ENCODE peak calls at places on chromosomes 16 and 17, in ten cellular contexts. T is GM23338, K is right cardiac atrium, S is endothelial cell of umbilical vein, M is tibial nerve, V is upper lobe of right lung, I is heart right ventricle, W is psoas muscle, L is GM12878, P is DND-41. Q is an unnamed sample. For H3K4me1, the result is how much of the 10 kb centered on the place peaks cover.

GRCh38 chr16:66604376-66605176 is at the start of gene CMTM3:
- DNase-seq in T (peak), K (peak), S (peak), M (peak), V (peak), I (peak), W (peak), L (no peak), P (peak), Q (peak)

GRCh38 chr17:42675348-42675983 is 1.3 kb downstream of the PLEKHH3 start:
- DNase-seq in T (peak), K (peak), S (no peak), M (no peak), V (peak), I (peak), W (peak), L (no peak), P (no peak), Q (no peak)

GRCh38 chr17:14112407-14112806 is 43.1 kb downstream of the COX10 start:
- DNase-seq in T (no peak), K (no peak), S (no peak), M (no peak), V (no peak), I (no peak), W (no peak), L (no peak), P (no peak), Q (no peak)

GRCh38 chr16:48393843-48394703 is 8.9 kb upstream of the SIAH1 start:
- DNase-seq in T (no peak), K (no peak), S (no peak), M (peak), V (no peak), I (no peak), W (peak), L (no peak), P (no peak), Q (no peak)

GRCh38 chr17:38672788-38673713 is 1.7 kb downstream of the EPOP start:
- DNase-seq in T (peak), K (no peak), S (no peak), M (no peak), V (no peak), I (no peak), W (no peak), L (no peak), P (no peak), Q (no peak)

GRCh38 chr17:73005360-73005759 is 87.1 kb downstream of the SLC39A11 start:
- DNase-seq in T (no peak), K (no peak), S (no peak), M (no peak), V (no peak), I (no peak), W (no peak), L (no peak), P (no peak), Q (no peak)

GRCh38 chr17:64615025-64615677 is 47.0 kb downstream of the SMURF2 start:
- DNase-seq in T (peak), K (no peak), S (peak), M (no peak), V (no peak), I (no peak), W (no peak), L (no peak), P (no peak), Q (no peak)

GRCh38 chr16:68760671-68761275 is 23.7 kb downstream of the CDH1 start:
- DNase-seq in T (no peak), K (no peak), S (no peak), M (no peak), V (no peak), I (no peak), W (no peak), L (peak), P (no peak), Q (no peak)

GRCh38 chr16:56885446-56886162 is 20.6 kb downstream of the SLC12A3 start:
- DNase-seq in T (no peak), K (peak), S (no peak), M (no peak), V (no peak), I (no peak), W (no peak), L (no peak), P (no peak), Q (no peak)

GRCh38 chr17:1125775-1126120 is 54.0 kb downstream of the ABR start:
- DNase-seq in T (no peak), K (no peak), S (no peak), M (no peak), V (no peak), I (no peak), W (no peak), L (no peak), P (no peak), Q (no peak)

GRCh38 chr16:87740909-87741424 is 24.8 kb downstream of the KLHDC4 start:
- DNase-seq in T (no peak), K (peak), S (no peak), M (no peak), V (no peak), I (peak), W (no peak), L (no peak), P (no peak), Q (no peak)

GRCh38 chr16:51399908-51400670 is 249.0 kb upstream of the SALL1 start:
- DNase-seq in T (no peak), K (no peak), S (no peak), M (no peak), V (no peak), I (no peak), W (no peak), L (no peak), P (no peak), Q (no peak)

GRCh38 chr16:30658731-30659506 is 688 bp downstream of the FBRS start:
- DNase-seq in T (peak), K (peak), S (no peak), M (peak), V (peak), I (peak), W (peak), L (peak), P (peak), Q (no peak)

GRCh38 chr16:89232107-89232506 is 14.6 kb downstream of the ZNF778 start:
- DNase-seq in T (no peak), K (no peak), S (no peak), M (no peak), V (no peak), I (no peak), W (no peak), L (no peak), P (no peak), Q (no peak)

DNA sequence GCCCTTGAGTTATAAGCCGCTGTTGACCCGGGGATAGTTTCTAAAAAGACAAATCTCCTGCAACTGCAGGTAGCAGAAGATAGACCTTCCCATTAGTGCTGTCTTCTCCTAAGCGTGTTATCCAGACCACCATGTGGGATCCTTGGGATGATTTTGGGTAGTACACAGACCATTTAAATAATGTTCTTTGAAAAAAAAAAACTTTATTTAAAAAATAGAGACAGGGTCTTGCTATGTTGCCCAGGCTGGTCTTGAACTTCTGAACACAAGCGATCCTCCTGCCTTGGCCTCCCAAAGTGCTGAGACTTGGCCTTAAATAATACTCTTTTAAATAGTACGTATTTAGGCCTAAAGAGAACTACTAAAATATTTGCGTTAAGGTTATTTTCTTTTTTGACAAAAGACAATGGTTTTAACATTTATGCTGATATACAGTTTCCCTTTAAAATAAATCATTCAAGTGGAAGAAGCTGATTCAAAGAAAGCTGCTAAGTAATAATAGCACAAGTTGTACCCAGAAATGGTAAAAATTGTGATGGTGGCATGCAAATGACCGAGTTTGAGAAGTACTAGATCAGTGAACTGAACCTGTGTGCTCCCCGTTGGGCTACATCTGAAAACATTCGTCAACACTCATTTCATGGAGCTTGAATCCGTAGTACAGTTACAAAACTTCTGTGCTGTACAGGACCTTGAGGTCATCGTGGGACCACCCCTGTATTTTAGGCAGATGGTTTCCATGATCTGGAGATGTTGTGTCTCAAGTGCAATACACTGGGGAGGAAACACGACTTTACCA is 24.0 kb downstream of the SMARCE1 start:
- DNase-seq in T (no peak), K (no peak), S (no peak), M (no peak), V (no peak), I (no peak), W (no peak), L (no peak), P (no peak), Q (no peak)
- H3K4me1 ChIP-seq in T (under half), K (under half), S (under half), M (under half), V (under half), I (under half), W (under half), L (under half), P (under half), Q (half or more)

GRCh38 chr17:80649672-80650338 is 105.2 kb downstream of the RPTOR start:
- DNase-seq in T (peak), K (peak), S (peak), M (peak), V (no peak), I (peak), W (peak), L (no peak), P (peak), Q (peak)
- H3K27ac ChIP-seq in T (peak), K (no peak), S (peak), M (peak), V (no peak), I (no peak), W (peak), L (no peak), P (peak), Q (peak)

GRCh38 chr17:57930239-57930638 is 25.0 kb downstream of the CUEDC1 start:
- DNase-seq in T (no peak), K (no peak), S (no peak), M (no peak), V (no peak), I (no peak), W (no peak), L (no peak), P (no peak), Q (no peak)
- H3K4me1 ChIP-seq in T (under half), K (under half), S (under half), M (under half), V (under half), I (half or more), W (half or more), L (under half), P (under half), Q (under half)

DNA sequence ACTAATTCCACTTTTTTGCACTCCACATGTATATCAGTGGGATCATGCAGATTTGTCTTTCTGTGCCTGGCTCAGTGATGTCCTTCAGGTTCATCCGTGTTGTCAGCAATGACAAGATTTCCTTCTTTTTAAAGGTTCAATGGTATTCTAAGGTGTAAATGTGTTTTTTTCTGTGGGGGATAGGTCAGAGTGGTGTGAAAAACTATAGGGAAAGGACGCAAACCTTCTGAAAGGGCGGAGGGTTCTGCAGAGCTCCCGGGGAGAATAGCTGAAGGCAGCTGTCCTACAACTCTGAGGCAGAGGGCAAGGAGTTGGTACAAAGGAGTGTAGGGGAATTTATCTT is 21.9 kb upstream of the CSNK1D start:
- DNase-seq in T (no peak), K (no peak), S (no peak), M (no peak), V (no peak), I (no peak), W (no peak), L (no peak), P (no peak), Q (no peak)
- H3K27ac ChIP-seq in T (no peak), K (no peak), S (no peak), M (no peak), V (no peak), I (no peak), W (no peak), L (no peak), P (no peak), Q (no peak)

Q was measured in CD4-positive, alpha-beta memory T cell.